ENCODE peak calls at places on chromosomes 4 and X, in ten cellular contexts. B is right atrium auricular region, Y is lung, J is AG09309, D is retinal pigment epithelial cell, U is psoas muscle, L is hepatocyte, S is ovary, X is left ventricle myocardium inferior, K is endodermal cell. E is an unnamed sample.

GRCh38 chrX:49192722-49193328 is 6.7 kb upstream of the PRICKLE3 start:
- DNase-seq in B (no peak), Y (no peak), J (no peak), D (no peak), U (no peak), L (no peak), S (no peak), X (no peak), K (peak; percentile 77), E (no peak)

GRCh38 chr4:128333309-128334006 is 45.8 kb upstream of the PGRMC2 start:
- DNase-seq in B (no peak), Y (no peak), J (no peak), D (no peak), U (no peak), L (no peak), S (no peak), X (no peak), K (no peak), E (no peak)

GRCh38 chr4:147901886-147902285 is 170.0 kb downstream of the ARHGAP10 start:
- DNase-seq in B (no peak), Y (no peak), J (no peak), D (no peak), U (no peak), L (no peak), S (no peak), X (no peak), K (no peak), E (no peak)

GRCh38 chr4:78753091-78753490 is 23.1 kb upstream of the BMP2K start:
- DNase-seq in B (no peak), Y (no peak), J (no peak), D (no peak), U (no peak), L (no peak), S (no peak), X (no peak), K (no peak), E (no peak)

GRCh38 chrX:12315526-12315925 is 177.3 kb downstream of the FRMPD4 start:
- DNase-seq in B (no peak), Y (no peak), J (no peak), D (no peak), U (no peak), L (no peak), S (no peak), X (no peak), K (no peak), E (no peak)

GRCh38 chrX:12206413-12206812 is 68.1 kb downstream of the FRMPD4 start:
- DNase-seq in B (no peak), Y (no peak), J (no peak), D (no peak), U (no peak), L (no peak), S (no peak), X (no peak), K (no peak), E (no peak)

GRCh38 chrX:40496728-40497127 is 84.0 kb upstream of the ATP6AP2 start:
- DNase-seq in B (no peak), Y (no peak), J (peak; percentile 2), D (no peak), U (no peak), L (peak; percentile 40), S (peak; percentile 13), X (no peak), K (peak; percentile 66), E (no peak)

GRCh38 chr4:158824425-158825274 is 55.8 kb downstream of the FNIP2 start:
- DNase-seq in B (no peak), Y (no peak), J (no peak), D (no peak), U (no peak), L (no peak), S (no peak), X (no peak), K (no peak), E (no peak)

GRCh38 chr4:142961866-142962265 is 115.8 kb upstream of the INPP4B start:
- DNase-seq in B (no peak), Y (no peak), J (no peak), D (no peak), U (no peak), L (no peak), S (peak; percentile 54), X (no peak), K (no peak), E (no peak)

GRCh38 chr4:2263701-2264321 is 1.9 kb upstream of the MXD4 start:
- DNase-seq in B (no peak), Y (no peak), J (no peak), D (peak; percentile 24), U (peak; percentile 45), L (no peak), S (peak; percentile 8), X (peak; percentile 4), K (no peak), E (peak; percentile 59)

GRCh38 chrX:112832481-112833095 is 8.0 kb downstream of the AMOT start:
- DNase-seq in B (no peak), Y (peak; percentile 77), J (no peak), D (no peak), U (no peak), L (peak; percentile 89), S (no peak), X (no peak), K (peak; percentile 82), E (no peak)

GRCh38 chrX:104168127-104168526 is 1.9 kb downstream of the FAM199X start:
- DNase-seq in B (no peak), Y (no peak), J (no peak), D (no peak), U (no peak), L (no peak), S (no peak), X (no peak), K (no peak), E (no peak)
- H3K4me3 ChIP-seq in B (no peak overlapping the region), Y (no peak overlapping the region), J (no peak overlapping the region), D (peak overlapping the region; percentile 79), U (peak overlapping the region; percentile 77), L (no peak overlapping the region), S (no peak overlapping the region), X (peak overlapping the region; percentile 83), K (peak overlapping the region; percentile 89), E (no peak overlapping the region)

GRCh38 chr4:26503844-26504243 is 13.6 kb upstream of the CCKAR start:
- DNase-seq in B (no peak), Y (no peak), J (no peak), D (no peak), U (no peak), L (no peak), S (no peak), X (no peak), K (no peak), E (no peak)
- H3K4me3 ChIP-seq in B (no peak overlapping the region), Y (no peak overlapping the region), J (no peak overlapping the region), D (no peak overlapping the region), U (peak overlapping the region; percentile 25), L (no peak overlapping the region), S (no peak overlapping the region), X (no peak overlapping the region), K (no peak overlapping the region), E (no peak overlapping the region)

DNA sequence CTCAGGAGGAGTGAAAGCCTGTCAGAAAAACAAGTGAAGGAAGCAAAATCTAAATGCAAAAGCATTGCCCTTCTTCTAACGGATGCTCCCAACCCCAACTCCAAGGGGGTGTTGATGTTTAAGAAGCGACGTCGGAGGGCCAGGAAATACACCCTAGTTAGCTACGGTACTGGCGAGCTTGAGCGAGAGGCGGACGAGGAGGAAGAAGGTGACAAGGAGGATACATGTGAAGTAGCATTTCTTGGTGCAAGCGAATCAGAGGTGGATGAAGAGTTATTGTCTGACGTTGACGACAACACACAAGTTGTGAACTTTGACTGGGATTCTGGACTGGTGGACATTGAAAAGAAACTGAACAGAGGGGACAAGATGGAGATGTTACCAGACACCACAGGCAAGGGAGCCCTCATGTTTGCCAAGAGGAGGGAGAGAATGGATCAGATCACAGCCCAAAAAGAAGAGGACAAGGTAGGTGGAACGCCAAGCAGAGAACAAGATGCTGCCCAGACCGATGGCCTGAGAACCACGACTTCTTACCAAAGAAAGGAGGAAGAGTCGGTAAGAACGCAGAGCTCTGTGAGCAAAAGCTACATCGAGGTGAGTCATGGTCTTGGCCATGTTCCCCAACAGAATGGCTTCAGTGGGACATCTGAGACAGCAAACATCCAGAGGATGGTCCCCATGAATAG is 105.6 kb upstream of the MYOZ2 start:
- DNase-seq in B (no peak), Y (no peak), J (no peak), D (no peak), U (no peak), L (no peak), S (no peak), X (no peak), K (no peak), E (peak; percentile 71)
- H3K4me3 ChIP-seq in B (no peak overlapping the region), Y (no peak overlapping the region), J (no peak overlapping the region), D (no peak overlapping the region), U (peak overlapping the region; percentile 77), L (no peak overlapping the region), S (peak overlapping the region; percentile 34), X (no peak overlapping the region), K (no peak overlapping the region), E (no peak overlapping the region)

GRCh38 chr4:6847134-6847533 is 62.5 kb upstream of the TBC1D14 start:
- DNase-seq in B (no peak), Y (no peak), J (no peak), D (no peak), U (no peak), L (no peak), S (no peak), X (no peak), K (no peak), E (no peak)
- H3K4me3 ChIP-seq in B (no peak overlapping the region), Y (no peak overlapping the region), J (no peak overlapping the region), D (no peak overlapping the region), U (no peak overlapping the region), L (no peak overlapping the region), S (no peak overlapping the region), X (no peak overlapping the region), K (no peak overlapping the region), E (no peak overlapping the region)

GRCh38 chr4:76233534-76233933 is 18.0 kb upstream of the FAM47E start:
- DNase-seq in B (no peak), Y (no peak), J (no peak), D (no peak), U (no peak), L (no peak), S (no peak), X (no peak), K (no peak), E (no peak)
- H3K4me3 ChIP-seq in B (no peak overlapping the region), Y (no peak overlapping the region), J (no peak overlapping the region), D (no peak overlapping the region), U (no peak overlapping the region), L (no peak overlapping the region), S (no peak overlapping the region), X (no peak overlapping the region), K (no peak overlapping the region), E (no peak overlapping the region)

GRCh38 chrX:19897087-19897486 is 9.7 kb upstream of the SH3KBP1 start:
- DNase-seq in B (no peak), Y (no peak), J (no peak), D (no peak), U (no peak), L (no peak), S (no peak), X (no peak), K (no peak), E (no peak)
- H3K4me3 ChIP-seq in B (no peak overlapping the region), Y (no peak overlapping the region), J (no peak overlapping the region), D (no peak overlapping the region), U (no peak overlapping the region), L (no peak overlapping the region), S (no peak overlapping the region), X (no peak overlapping the region), K (no peak overlapping the region), E (no peak overlapping the region)

E was measured in aorta.